ENCODE peak calls at places on chromosomes 13 and 19, in six cellular contexts. W is SK-N-SH, U is HCT116, V is K562, A is HepG2, Z is GM12878. Q is an unnamed sample.

GRCh38 chr13:105773241-105773640 is 762.2 kb downstream of the EFNB2 start:
- DNase-seq in V (no peak), Z (no peak), W (no peak), A (no peak), U (no peak), Q (no peak)

GRCh38 chr13:38538412-38538811 is 148.5 kb upstream of the FREM2 start:
- DNase-seq in A (no peak), V (no peak), W (no peak), Z (no peak), U (no peak), Q (peak; percentile 76)

GRCh38 chr13:110433014-110433413 is 125.9 kb downstream of the COL4A2 start:
- DNase-seq in Z (no peak), W (peak; percentile 81), V (no peak), A (no peak), U (no peak), Q (no peak)

GRCh38 chr13:23871616-23872220 is 17.5 kb downstream of the MIPEP start:
- DNase-seq in A (peak; percentile 39), V (no peak), U (no peak), Z (no peak), W (peak; percentile 46), Q (peak; percentile 16)

GRCh38 chr19:33381101-33381500 is 7.6 kb downstream of the CEBPG start:
- DNase-seq in Z (no peak), U (no peak), V (no peak), W (no peak), A (no peak), Q (no peak)

GRCh38 chr19:7921955-7922840 is 2.1 kb downstream of the SNAPC2 start:
- DNase-seq in V (no peak), W (no peak), U (no peak), A (no peak), Z (no peak), Q (no peak)

GRCh38 chr13:73898276-73898675 is 235.9 kb downstream of the KLF12 start:
- DNase-seq in W (peak; percentile 8), A (no peak), U (no peak), V (no peak), Z (no peak), Q (no peak)

GRCh38 chr19:49911381-49912145 is 14.9 kb upstream of the IL4I1 start:
- DNase-seq in U (no peak), V (no peak), W (no peak), A (no peak), Z (peak; percentile 83), Q (no peak)

GRCh38 chr19:35793381-35794165 is 18.2 kb downstream of the ARHGAP33 start:
- DNase-seq in V (no peak), Z (no peak), U (no peak), A (no peak), W (no peak), Q (no peak)

GRCh38 chr19:39428309-39429112 is 7.2 kb downstream of the RPS16 start:
- DNase-seq in U (no peak), A (peak; percentile 66), Z (no peak), V (no peak), W (no peak), Q (peak; percentile 98)

GRCh38 chr13:110676057-110676510 is 29.8 kb downstream of the CARS2 start:
- DNase-seq in Z (peak; percentile 73), A (no peak), U (no peak), W (no peak), V (no peak), Q (no peak)

DNA sequence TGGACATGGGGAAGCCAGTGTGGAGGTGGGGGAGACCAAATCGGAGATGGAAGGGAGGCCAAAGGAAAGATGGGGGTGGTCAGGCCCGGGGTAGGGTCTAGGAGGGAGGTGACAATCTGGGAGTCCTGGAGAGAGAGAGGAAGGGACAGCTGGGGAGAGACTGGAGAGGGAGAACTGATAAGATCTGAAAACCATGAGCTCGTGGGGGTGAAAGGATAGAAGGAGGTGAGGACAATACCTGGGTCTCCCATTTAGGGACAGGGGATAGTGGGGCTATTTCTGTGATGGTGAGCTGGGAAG is 1.4 kb downstream of the HSD11B1L start:
- DNase-seq in V (no peak), W (no peak), A (no peak), Z (no peak), U (no peak), Q (no peak)
- TF ChIP-seq POLR2AphosphoS5 in V (no peak), W (no peak), A (no peak), Z (no peak), U (no peak), Q (no peak)

DNA sequence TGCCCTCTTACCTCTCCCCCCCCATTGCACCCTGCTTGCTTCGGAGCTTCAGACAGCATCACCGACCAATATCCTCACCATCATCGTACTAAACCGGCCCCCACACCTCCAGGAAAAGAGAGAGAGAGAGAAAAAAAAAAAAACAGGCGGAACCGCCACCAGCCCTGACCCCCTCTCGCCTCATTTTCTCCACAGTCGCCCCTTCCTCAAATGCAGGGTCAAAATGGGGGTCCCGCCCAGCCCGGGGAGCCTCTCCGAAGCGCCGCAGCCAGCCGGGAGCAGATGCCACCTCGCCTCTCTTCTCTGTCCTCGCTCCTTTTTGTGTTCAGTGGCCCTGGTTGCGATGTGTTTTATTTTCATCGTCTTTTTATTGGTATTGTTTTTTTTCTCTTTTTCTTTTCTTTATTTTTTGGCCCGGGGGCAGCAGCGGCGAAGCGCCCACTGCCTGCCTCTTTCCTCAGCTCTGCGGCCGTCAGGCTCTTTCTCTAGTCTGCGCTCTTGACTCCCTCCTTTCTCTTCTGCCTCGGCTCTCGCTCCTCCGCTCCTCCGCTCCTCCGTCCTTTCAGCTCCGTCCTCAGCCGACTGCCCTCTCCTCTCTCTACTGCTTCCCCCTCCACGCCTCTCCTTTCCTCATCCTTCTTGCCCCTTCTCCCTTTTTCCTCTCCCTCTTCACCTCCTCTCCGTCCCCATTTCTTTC is 41.4 kb downstream of the DEDD2 start:
- DNase-seq in V (no peak), W (peak; percentile 59), Z (no peak), A (no peak), U (no peak), Q (peak; percentile 75)
- TF ChIP-seq REST in V (no peak), W (no peak), Z (no peak), A (no peak), U (no peak), Q (no peak)

GRCh38 chr13:26132756-26133155 is 80.9 kb upstream of the SHISA2 start:
- DNase-seq in U (no peak), A (no peak), W (no peak), Z (no peak), V (peak; percentile 6), Q (peak; percentile 46)

GRCh38 chr13:26133851-26134250 is 82.0 kb upstream of the SHISA2 start:
- DNase-seq in U (no peak), W (no peak), Z (no peak), A (no peak), V (no peak), Q (peak; percentile 42)

GRCh38 chr13:26133286-26133685 is 81.5 kb upstream of the SHISA2 start:
- DNase-seq in V (no peak), A (no peak), U (no peak), Z (no peak), W (no peak), Q (peak; percentile 28)

DNA sequence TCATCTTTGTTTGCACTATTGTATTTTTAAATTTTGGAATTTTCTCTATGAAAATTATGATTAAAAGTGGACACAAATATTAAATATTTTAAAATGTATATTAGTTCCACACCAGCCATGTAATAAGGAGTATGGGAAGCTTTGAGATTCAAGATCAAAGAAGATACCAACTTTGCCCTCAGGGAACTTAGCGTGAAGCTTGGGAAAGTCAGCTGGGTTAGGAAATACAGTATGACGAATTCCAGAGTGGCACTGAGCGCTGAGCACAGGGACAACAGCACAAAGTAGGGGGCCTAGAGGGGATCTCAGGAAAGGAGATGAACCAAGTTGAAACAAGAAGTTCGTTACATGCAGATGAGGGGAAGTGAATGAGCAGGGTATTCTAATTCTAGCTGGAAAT is 76.9 kb upstream of the SHISA2 start:
- DNase-seq in A (no peak), U (no peak), W (no peak), Z (no peak), V (no peak), Q (no peak)
- H3K4me2 ChIP-seq in A (no peak overlapping the region), U (no peak overlapping the region), W (no peak overlapping the region), Z (no peak overlapping the region), V (no peak overlapping the region), Q (no peak overlapping the region)

GRCh38 chr19:41351339-41352245 is 2.1 kb downstream of the TGFB1 start:
- DNase-seq in V (peak; percentile 89), Z (no peak), U (no peak), A (no peak), W (peak; percentile 62), Q (peak; percentile 66)
- TF ChIP-seq POLR2AphosphoS5 in V (peak; percentile 50), Z (peak; percentile 92), U (peak; percentile 60), A (no peak), W (no peak), Q (no peak)

DNA sequence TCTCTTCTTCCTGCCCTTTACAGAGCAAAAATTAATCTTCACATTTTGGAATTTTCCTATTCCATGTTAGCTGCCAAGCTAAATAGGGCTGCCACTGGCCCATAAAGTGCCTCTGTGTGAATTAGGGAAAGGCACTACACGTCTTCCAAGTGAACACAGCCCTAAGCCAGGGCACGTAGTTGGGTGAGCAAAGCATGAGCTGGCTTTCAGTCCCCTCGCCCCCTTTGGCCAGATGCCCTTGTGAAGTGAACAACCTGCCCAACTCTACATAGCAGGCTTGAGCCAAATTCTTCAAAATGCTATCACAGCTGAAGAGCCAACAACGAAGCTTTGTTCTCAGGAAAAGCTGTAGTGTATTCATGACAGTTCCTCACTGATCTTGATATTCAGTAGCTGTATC is 213.1 kb downstream of the OXGR1 start:
- DNase-seq in A (no peak), W (no peak), V (no peak), U (no peak), Z (no peak), Q (no peak)
- TF ChIP-seq REST in A (no peak), W (no peak), V (no peak), U (no peak), Z (no peak), Q (no peak)

GRCh38 chr19:29928831-29929230 is 13.2 kb upstream of the URI1 start:
- DNase-seq in A (no peak), Z (peak; percentile 72), W (no peak), V (no peak), U (no peak), Q (no peak)
- H3K4me2 ChIP-seq in A (peak overlapping the region; percentile 78), Z (peak overlapping the region; percentile 78), W (no peak overlapping the region), V (no peak overlapping the region), U (no peak overlapping the region), Q (no peak overlapping the region)

GRCh38 chr13:91557328-91557727 is 158.9 kb downstream of the GPC5 start:
- DNase-seq in A (no peak), W (no peak), V (no peak), U (no peak), Z (no peak), Q (no peak)
- TF ChIP-seq POLR2AphosphoS5 in A (no peak), W (no peak), V (no peak), U (no peak), Z (no peak), Q (no peak)

Q was measured in GM23338.